ENCODE peak calls at places on chromosomes 1 and 21, in eight cellular contexts. K, C, W, Q, I, Z, G and H are unnamed samples.

GRCh38 chr1:117638759-117639158 is 32.9 kb downstream of the TENT5C start:
- DNase-seq in I (no peak), Z (no peak), W (no peak), G (no peak), K (no peak), Q (no peak), C (no peak), H (no peak)

GRCh38 chr1:45275054-45275453 is 51.6 kb upstream of the HPDL start:
- DNase-seq in W (no peak), C (peak; percentile 1), Q (no peak), G (no peak), K (no peak), I (peak; percentile 22), Z (no peak), H (no peak)

GRCh38 chr1:169106921-169107672 is 607 bp downstream of the ATP1B1 start:
- DNase-seq in Q (no peak), K (peak; percentile 34), C (no peak), I (peak; percentile 59), G (no peak), W (no peak), Z (no peak), H (no peak)

GRCh38 chr1:44511363-44511762 is 106.3 kb downstream of the RNF220 start:
- DNase-seq in Q (no peak), Z (no peak), G (no peak), I (no peak), C (no peak), W (no peak), K (no peak), H (no peak)

GRCh38 chr1:225556694-225557093 is 96.2 kb downstream of the ENAH start:
- DNase-seq in C (no peak), W (no peak), I (no peak), Z (no peak), G (no peak), K (no peak), Q (no peak), H (no peak)

GRCh38 chr1:65818966-65819365 is 26.3 kb downstream of the PDE4B start:
- DNase-seq in Z (no peak), G (no peak), C (no peak), K (no peak), Q (no peak), W (no peak), I (no peak), H (no peak)

GRCh38 chr1:67001682-67002425 is 52.1 kb downstream of the SLC35D1 start:
- DNase-seq in K (no peak), I (no peak), W (no peak), G (no peak), C (no peak), Z (no peak), Q (no peak), H (no peak)

GRCh38 chr21:28614816-28615215 is 377.9 kb downstream of the LTN1 start:
- DNase-seq in Z (no peak), W (no peak), Q (no peak), I (no peak), C (no peak), G (no peak), K (no peak), H (no peak)

GRCh38 chr1:73998348-73998959 is 199.5 kb downstream of the LRRIQ3 start:
- DNase-seq in C (no peak), W (no peak), Z (no peak), Q (peak; percentile 33), I (peak; percentile 57), K (no peak), G (no peak), H (no peak)

GRCh38 chr1:32754282-32755097 is 51.9 kb upstream of the SYNC start:
- DNase-seq in Z (no peak), I (no peak), K (peak; percentile 82), W (no peak), C (peak; percentile 54), G (peak; percentile 80), Q (no peak), H (no peak)

GRCh38 chr1:6869002-6869380 is 83.7 kb downstream of the CAMTA1 start:
- DNase-seq in C (no peak), Z (no peak), I (no peak), Q (no peak), G (no peak), K (no peak), W (no peak), H (no peak)

GRCh38 chr1:65277605-65278343 is 31.6 kb upstream of the DNAJC6 start:
- DNase-seq in G (no peak), I (no peak), Z (no peak), C (no peak), W (no peak), Q (no peak), K (no peak), H (no peak)

GRCh38 chr1:85174492-85174891 is 26.3 kb downstream of the SYDE2 start:
- DNase-seq in Z (no peak), K (no peak), C (no peak), Q (no peak), I (no peak), W (no peak), G (no peak), H (no peak)

GRCh38 chr21:40176732-40177131 is 309.5 kb downstream of the PCP4 start:
- DNase-seq in Q (no peak), Z (no peak), G (no peak), I (no peak), K (no peak), W (no peak), C (no peak), H (no peak)

GRCh38 chr21:44972821-44973220 is 33.0 kb downstream of the SLX9 start:
- DNase-seq in Q (no peak), K (no peak), Z (no peak), I (peak; percentile 26), G (no peak), C (no peak), W (no peak), H (no peak)

GRCh38 chr1:235932090-235932510 is 65.4 kb upstream of the LYST start:
- DNase-seq in Q (no peak), K (peak; percentile 37), G (no peak), C (peak; percentile 11), Z (no peak), I (no peak), W (no peak), H (no peak)

DNA sequence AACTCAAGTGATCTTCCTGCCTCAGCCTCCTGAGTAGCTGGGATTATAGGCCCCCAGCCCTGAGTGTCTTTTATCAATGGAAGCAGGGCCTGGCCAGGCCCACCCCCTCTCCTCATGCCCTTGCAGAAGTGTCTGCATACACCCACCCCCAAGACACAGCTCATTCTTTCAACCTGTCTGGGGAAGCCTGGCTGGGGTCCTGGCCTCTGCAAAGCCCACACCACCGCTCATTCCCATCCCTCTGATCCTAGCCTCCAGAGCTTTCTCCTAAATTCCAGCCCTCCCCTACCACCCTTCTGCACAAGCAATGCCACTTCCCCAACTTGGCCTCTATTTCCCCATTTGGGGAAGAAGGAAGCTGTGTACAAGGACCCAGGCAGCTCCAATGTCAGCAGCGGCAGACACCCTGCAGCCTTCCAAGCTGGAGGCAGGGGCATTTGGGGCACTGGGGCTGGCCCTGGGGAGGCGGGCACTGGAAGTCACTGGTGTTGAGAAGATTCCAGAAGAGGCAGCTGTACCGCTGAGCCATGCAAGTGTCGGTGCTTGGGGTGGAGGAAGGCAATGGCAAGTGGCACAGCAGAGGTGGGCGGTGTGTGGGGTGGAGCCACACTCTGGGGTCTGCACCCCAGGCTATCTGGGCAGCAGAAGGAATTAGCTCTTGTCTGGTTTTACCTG is 33.7 kb upstream of the ARF1 start:
- DNase-seq in W (no peak), I (no peak), Q (no peak), G (no peak), Z (no peak), C (no peak), K (no peak), H (no peak)
- TF ChIP-seq CTCF in W (no peak), I (no peak), Q (no peak), G (no peak), Z (no peak), C (no peak), K (no peak), H (no peak)

DNA sequence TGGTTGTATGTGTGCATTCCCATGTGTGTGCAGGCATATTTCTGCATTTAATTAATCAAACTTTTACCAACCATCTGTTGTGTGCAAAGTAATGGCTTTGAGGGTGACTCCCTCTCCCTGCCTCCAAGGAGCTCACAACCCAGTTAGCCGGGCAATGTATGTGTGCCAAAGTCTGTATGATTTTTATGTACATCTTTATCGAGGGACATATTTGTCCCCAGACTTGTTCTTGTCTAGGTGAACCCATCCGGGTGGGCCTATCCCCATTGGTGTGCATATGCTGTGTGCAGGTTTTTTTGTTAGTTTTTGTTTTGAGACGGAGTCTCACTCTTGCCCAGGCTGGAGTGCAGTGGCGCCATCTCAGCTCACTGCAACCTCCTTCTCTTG is 1.8 kb downstream of the SYTL1 start:
- DNase-seq in Z (no peak), K (no peak), I (no peak), W (no peak), C (no peak), G (no peak), Q (no peak), H (no peak)
- TF ChIP-seq CTCF in Z (no peak), K (no peak), I (no peak), W (no peak), C (no peak), G (no peak), Q (no peak), H (no peak)

GRCh38 chr1:195754874-195755273 is 853.4 kb downstream of the KCNT2 start:
- DNase-seq in G (no peak), C (no peak), Z (no peak), I (no peak), W (no peak), Q (no peak), K (no peak), H (no peak)
- TF ChIP-seq CTCF in G (no peak), C (no peak), Z (no peak), I (no peak), W (no peak), Q (no peak), K (no peak), H (no peak)

GRCh38 chr1:8903410-8903809 is 24.9 kb upstream of the ENO1 start:
- DNase-seq in K (no peak), Q (no peak), W (no peak), I (peak; percentile 72), G (no peak), Z (no peak), C (no peak), H (no peak)

GRCh38 chr1:8899046-8899445 is 20.6 kb upstream of the ENO1 start:
- DNase-seq in K (no peak), W (no peak), Z (no peak), C (no peak), I (no peak), G (no peak), Q (no peak), H (no peak)

GRCh38 chr1:8905582-8906191 is 27.2 kb upstream of the ENO1 start:
- DNase-seq in K (no peak), C (no peak), W (no peak), Q (no peak), Z (no peak), I (peak; percentile 71), G (no peak), H (no peak)

GRCh38 chr1:8903908-8904650 is 25.6 kb upstream of the ENO1 start:
- DNase-seq in Q (peak; percentile 95), I (peak; percentile 98), Z (peak; percentile 64), K (peak; percentile 80), W (no peak), C (peak; percentile 74), G (no peak), H (no peak)

GRCh38 chr1:8902765-8903164 is 24.3 kb upstream of the ENO1 start:
- DNase-seq in Q (peak; percentile 39), C (no peak), I (peak; percentile 65), W (no peak), G (no peak), K (no peak), Z (no peak), H (no peak)
- TF ChIP-seq CTCF in Q (peak; percentile 46), C (no peak), I (peak; percentile 35), W (no peak), G (no peak), K (no peak), Z (no peak), H (no peak)

GRCh38 chr1:202852163-202852904 is 36.6 kb downstream of the RABIF start:
- DNase-seq in W (peak; percentile 15), K (peak; percentile 60), I (peak; percentile 70), Q (peak; percentile 16), G (peak; percentile 79), C (peak; percentile 62), Z (no peak), H (peak; percentile 26)
- TF ChIP-seq CTCF in W (no peak), K (peak; percentile 21), I (peak; percentile 64), Q (peak; percentile 72), G (peak; percentile 86), C (peak; percentile 64), Z (peak; percentile 24), H (peak; percentile 75)